ENCODE peak calls at places on chromosomes 11 and 22, in seven cellular contexts. Y is NCI-H69, K is cardiac fibroblast, I is ovary, Q is mucosa of gallbladder, M is left lobe of liver, G is Caki2. W is an unnamed sample.

GRCh38 chr11:102177974-102178631 is 67.9 kb downstream of the YAP1 start:
- DNase-seq in Y (no peak), K (peak; percentile 95), I (no peak), Q (no peak), M (no peak), G (peak; percentile 67), W (peak; percentile 39)

GRCh38 chr11:65115361-65116082 is 2.0 kb downstream of the ZNHIT2 start:
- DNase-seq in Y (no peak), K (no peak), I (no peak), Q (no peak), M (no peak), G (no peak), W (no peak)

GRCh38 chr11:66956689-66957290 is 1.4 kb downstream of the PC start:
- DNase-seq in Y (no peak), K (peak; percentile 64), I (no peak), Q (no peak), M (peak; percentile 58), G (peak; percentile 66), W (no peak)

GRCh38 chr11:133659542-133660201 is 127.4 kb upstream of the OPCML start:
- DNase-seq in Y (peak; percentile 92), K (no peak), I (no peak), Q (no peak), M (no peak), G (no peak), W (no peak)

GRCh38 chr22:35065796-35066218 is at the start of gene ISX:
- DNase-seq in Y (peak; percentile 84), K (no peak), I (no peak), Q (no peak), M (no peak), G (no peak), W (no peak)

GRCh38 chr11:45852712-45853101 is 5.4 kb downstream of the CRY2 start:
- DNase-seq in Y (no peak), K (no peak), I (no peak), Q (no peak), M (no peak), G (no peak), W (no peak)

GRCh38 chr11:104556606-104557301 is 341.5 kb downstream of the CASP12 start:
- DNase-seq in Y (no peak), K (no peak), I (no peak), Q (no peak), M (no peak), G (no peak), W (no peak)

GRCh38 chr11:134508219-134508990 is 96.4 kb upstream of the B3GAT1 start:
- DNase-seq in Y (no peak), K (no peak), I (no peak), Q (no peak), M (no peak), G (no peak), W (peak; percentile 35)

GRCh38 chr11:82797595-82797971 is 63.9 kb upstream of the FAM181B start:
- DNase-seq in Y (no peak), K (no peak), I (no peak), Q (no peak), M (no peak), G (no peak), W (no peak)

GRCh38 chr22:30634477-30635233 is 926 bp upstream of the SLC35E4 start:
- DNase-seq in Y (peak; percentile 94), K (peak; percentile 94), I (peak; percentile 83), Q (peak; percentile 85), M (peak; percentile 81), G (peak; percentile 78), W (peak; percentile 89)

GRCh38 chr22:38718414-38718813 is 12.7 kb downstream of the GTPBP1 start:
- DNase-seq in Y (peak; percentile 84), K (peak; percentile 76), I (no peak), Q (peak; percentile 75), M (no peak), G (peak; percentile 74), W (peak; percentile 73)

GRCh38 chr11:32420937-32421532 is 14.3 kb downstream of the WT1 start:
- DNase-seq in Y (no peak), K (peak; percentile 47), I (no peak), Q (no peak), M (no peak), G (no peak), W (no peak)

GRCh38 chr11:22753401-22753800 is 76.2 kb downstream of the SVIP start:
- DNase-seq in Y (peak; percentile 85), K (no peak), I (no peak), Q (no peak), M (no peak), G (no peak), W (no peak)

GRCh38 chr11:79400717-79401330 is 40.0 kb downstream of the TENM4 start:
- DNase-seq in Y (peak; percentile 68), K (peak; percentile 47), I (no peak), Q (peak; percentile 20), M (peak; percentile 49), G (no peak), W (no peak)

GRCh38 chr22:38733329-38734202 is 22.2 kb downstream of the SUN2 start:
- DNase-seq in Y (peak; percentile 50), K (peak; percentile 36), I (peak; percentile 80), Q (peak; percentile 72), M (peak; percentile 87), G (no peak), W (peak; percentile 69)

GRCh38 chr22:39318507-39319283 is 728 bp downstream of the RPL3 start:
- DNase-seq in Y (peak; percentile 75), K (no peak), I (no peak), Q (no peak), M (no peak), G (no peak), W (no peak)

GRCh38 chr11:87722756-87723599 is 452.3 kb downstream of the RAB38 start:
- DNase-seq in Y (peak; percentile 71), K (peak; percentile 36), I (no peak), Q (peak; percentile 53), M (no peak), G (peak; percentile 0), W (no peak)

GRCh38 chr11:100080821-100081220 is 606.3 kb upstream of the ARHGAP42 start:
- DNase-seq in Y (no peak), K (no peak), I (no peak), Q (no peak), M (no peak), G (no peak), W (no peak)

GRCh38 chr11:19512621-19513020 is 200.0 kb upstream of the NAV2 start:
- DNase-seq in Y (no peak), K (peak; percentile 16), I (no peak), Q (no peak), M (no peak), G (no peak), W (no peak)

GRCh38 chr22:45918455-45919370 is 58.2 kb downstream of the WNT7B start:
- DNase-seq in Y (no peak), K (peak; percentile 53), I (no peak), Q (peak; percentile 81), M (no peak), G (no peak), W (peak; percentile 65)

GRCh38 chr22:35085621-35086020 is 19.7 kb downstream of the ISX start:
- DNase-seq in Y (peak; percentile 58), K (no peak), I (no peak), Q (no peak), M (peak; percentile 48), G (no peak), W (no peak)

GRCh38 chr11:85249482-85249881 is 377.7 kb downstream of the DLG2 start:
- DNase-seq in Y (no peak), K (no peak), I (no peak), Q (no peak), M (no peak), G (no peak), W (no peak)

GRCh38 chr11:78690588-78690987 is 115.9 kb upstream of the NARS2 start:
- DNase-seq in Y (no peak), K (peak; percentile 8), I (no peak), Q (no peak), M (no peak), G (no peak), W (no peak)

GRCh38 chr11:19561011-19561410 is 151.6 kb upstream of the NAV2 start:
- DNase-seq in Y (no peak), K (peak; percentile 60), I (no peak), Q (no peak), M (no peak), G (no peak), W (no peak)

GRCh38 chr11:58629857-58630256 is 7.4 kb downstream of the CNTF start:
- DNase-seq in Y (peak; percentile 71), K (peak; percentile 80), I (no peak), Q (no peak), M (no peak), G (peak; percentile 28), W (no peak)

W was measured in breast epithelium.